ENCODE peak calls at places on chromosomes 7 and 10, in eight cellular contexts. I, F, A, K, X, B, W and N are unnamed samples. For H3K79me2 and H3K9me2, the result is how much of the 10 kb centered on the place peaks cover.

GRCh38 chr10:99532687-99533495 is at the start of gene NKX2-3:
- DNase-seq in I (no peak), F (no peak), A (peak), K (peak), X (peak), B (no peak), W (peak), N (peak)

GRCh38 chr7:20784311-20785210 is 2.1 kb downstream of the SP8 start:
- DNase-seq in I (no peak), F (no peak), A (peak), K (no peak), X (peak), B (no peak), W (peak), N (peak)

GRCh38 chr7:140653319-140654108 is 12.9 kb upstream of the DENND2A start:
- DNase-seq in I (peak), F (peak), A (peak), K (peak), X (peak), B (peak), W (peak), N (peak)

GRCh38 chr7:91836065-91836368 is 44.5 kb downstream of the MTERF1 start:
- DNase-seq in I (no peak), F (no peak), A (peak), K (no peak), X (peak), B (no peak), W (peak), N (no peak)

GRCh38 chr10:129658673-129659072 is 191.6 kb downstream of the MGMT start:
- DNase-seq in I (peak), F (no peak), A (peak), K (peak), X (peak), B (no peak), W (peak), N (no peak)

GRCh38 chr10:109726473-109726872 is 196.8 kb downstream of the XPNPEP1 start:
- DNase-seq in I (no peak), F (no peak), A (no peak), K (no peak), X (no peak), B (no peak), W (no peak), N (peak)

GRCh38 chr10:11442001-11442773 is 169.3 kb downstream of the USP6NL start:
- DNase-seq in I (no peak), F (no peak), A (no peak), K (no peak), X (no peak), B (no peak), W (no peak), N (no peak)

GRCh38 chr7:129902788-129903422 is 49.9 kb downstream of the UBE2H start:
- DNase-seq in I (no peak), F (no peak), A (no peak), K (no peak), X (no peak), B (no peak), W (peak), N (no peak)

GRCh38 chr7:64885520-64886240 is 17.4 kb upstream of the ZNF273 start:
- DNase-seq in I (no peak), F (no peak), A (no peak), K (no peak), X (no peak), B (no peak), W (no peak), N (no peak)

GRCh38 chr10:58219875-58220274 is 47.8 kb downstream of the IPMK start:
- DNase-seq in I (no peak), F (no peak), A (peak), K (no peak), X (no peak), B (no peak), W (no peak), N (no peak)

GRCh38 chr10:87092356-87092860 is 2.2 kb downstream of the GLUD1 start:
- DNase-seq in I (peak), F (no peak), A (peak), K (no peak), X (peak), B (no peak), W (peak), N (peak)

GRCh38 chr10:70540789-70541360 is 61.7 kb downstream of the PRF1 start:
- DNase-seq in I (peak), F (no peak), A (no peak), K (no peak), X (no peak), B (no peak), W (no peak), N (no peak)

GRCh38 chr10:48742891-48743845 is 58.5 kb downstream of the WDFY4 start:
- DNase-seq in I (no peak), F (no peak), A (no peak), K (no peak), X (no peak), B (no peak), W (no peak), N (no peak)

GRCh38 chr7:155306677-155307470 is 9.2 kb downstream of the INSIG1 start:
- DNase-seq in I (no peak), F (no peak), A (no peak), K (no peak), X (no peak), B (peak), W (peak), N (no peak)

GRCh38 chr10:17673517-17674051 is 29.6 kb downstream of the STAM start:
- DNase-seq in I (no peak), F (peak), A (peak), K (no peak), X (peak), B (peak), W (peak), N (peak)

GRCh38 chr7:37081436-37081835 is 357.1 kb upstream of the AOAH start:
- DNase-seq in I (no peak), F (no peak), A (no peak), K (no peak), X (no peak), B (peak), W (no peak), N (peak)

GRCh38 chr7:108071551-108071950 is 58.6 kb downstream of the LAMB4 start:
- DNase-seq in I (no peak), F (no peak), A (no peak), K (no peak), X (no peak), B (no peak), W (no peak), N (no peak)

GRCh38 chr10:22230331-22230833 is 12.6 kb upstream of the EBLN1 start:
- DNase-seq in I (peak), F (peak), A (peak), K (peak), X (peak), B (no peak), W (peak), N (peak)

GRCh38 chr10:101441539-101442455 is 87.8 kb downstream of the BTRC start:
- DNase-seq in I (peak), F (peak), A (peak), K (peak), X (peak), B (peak), W (peak), N (peak)

GRCh38 chr7:132865366-132865765 is 216.5 kb downstream of the CHCHD3 start:
- DNase-seq in I (no peak), F (no peak), A (peak), K (no peak), X (no peak), B (no peak), W (no peak), N (no peak)

GRCh38 chr7:155230169-155230593 is 67.5 kb upstream of the INSIG1 start:
- DNase-seq in I (no peak), F (peak), A (peak), K (no peak), X (peak), B (peak), W (peak), N (peak)

GRCh38 chr10:97444212-97444611 is 1.6 kb downstream of the EXOSC1 start:
- DNase-seq in I (no peak), F (no peak), A (no peak), K (peak), X (no peak), B (no peak), W (no peak), N (no peak)

GRCh38 chr10:97445357-97445721 is 467 bp downstream of the EXOSC1 start:
- DNase-seq in I (no peak), F (no peak), A (no peak), K (no peak), X (no peak), B (no peak), W (no peak), N (no peak)

GRCh38 chr10:97442277-97442676 is 3.5 kb downstream of the EXOSC1 start:
- DNase-seq in I (no peak), F (no peak), A (no peak), K (no peak), X (no peak), B (no peak), W (no peak), N (no peak)

GRCh38 chr10:97450828-97451227 is 4.9 kb downstream of the ZDHHC16 start:
- DNase-seq in I (no peak), F (no peak), A (peak), K (no peak), X (no peak), B (no peak), W (no peak), N (no peak)

GRCh38 chr10:97445722-97446639 is at the start of the genes EXOSC1 and ZDHHC16:
- DNase-seq in I (peak), F (peak), A (peak), K (peak), X (peak), B (peak), W (peak), N (peak)
- H3K79me2 ChIP-seq in I (under half), F (half or more), A (half or more), K (half or more), X (half or more), B (under half), W (half or more), N (half or more)

GRCh38 chr10:3056280-3057037 is 10.9 kb upstream of the PFKP start:
- DNase-seq in I (no peak), F (no peak), A (no peak), K (no peak), X (no peak), B (no peak), W (no peak), N (no peak)

GRCh38 chr10:3060481-3060889 is 6.9 kb upstream of the PFKP start:
- DNase-seq in I (no peak), F (no peak), A (no peak), K (no peak), X (no peak), B (no peak), W (no peak), N (no peak)

GRCh38 chr10:3054816-3055202 is 12.5 kb upstream of the PFKP start:
- DNase-seq in I (no peak), F (no peak), A (no peak), K (no peak), X (no peak), B (no peak), W (no peak), N (no peak)

GRCh38 chr10:3059974-3060373 is 7.4 kb upstream of the PFKP start:
- DNase-seq in I (no peak), F (no peak), A (no peak), K (no peak), X (no peak), B (no peak), W (no peak), N (no peak)

GRCh38 chr10:3057946-3058345 is 9.4 kb upstream of the PFKP start:
- DNase-seq in I (no peak), F (no peak), A (no peak), K (no peak), X (no peak), B (no peak), W (no peak), N (no peak)
- H3K9me2 ChIP-seq in I (under half), F (under half), A (under half), K (under half), X (under half), B (under half), W (under half), N (under half)

GRCh38 chr7:66221442-66221841 is 16.3 kb downstream of the TPST1 start:
- DNase-seq in I (no peak), F (no peak), A (peak), K (no peak), X (no peak), B (no peak), W (no peak), N (no peak)

GRCh38 chr7:66224171-66224773 is 19.1 kb downstream of the TPST1 start:
- DNase-seq in I (no peak), F (no peak), A (no peak), K (peak), X (no peak), B (no peak), W (no peak), N (no peak)

GRCh38 chr7:66216687-66217086 is 11.6 kb downstream of the TPST1 start:
- DNase-seq in I (no peak), F (no peak), A (no peak), K (no peak), X (no peak), B (no peak), W (no peak), N (no peak)

GRCh38 chr7:66219805-66220204 is 14.7 kb downstream of the TPST1 start:
- DNase-seq in I (no peak), F (no peak), A (no peak), K (no peak), X (no peak), B (no peak), W (no peak), N (no peak)
- H3K79me2 ChIP-seq in I (under half), F (under half), A (half or more), K (under half), X (half or more), B (under half), W (under half), N (half or more)

DNA sequence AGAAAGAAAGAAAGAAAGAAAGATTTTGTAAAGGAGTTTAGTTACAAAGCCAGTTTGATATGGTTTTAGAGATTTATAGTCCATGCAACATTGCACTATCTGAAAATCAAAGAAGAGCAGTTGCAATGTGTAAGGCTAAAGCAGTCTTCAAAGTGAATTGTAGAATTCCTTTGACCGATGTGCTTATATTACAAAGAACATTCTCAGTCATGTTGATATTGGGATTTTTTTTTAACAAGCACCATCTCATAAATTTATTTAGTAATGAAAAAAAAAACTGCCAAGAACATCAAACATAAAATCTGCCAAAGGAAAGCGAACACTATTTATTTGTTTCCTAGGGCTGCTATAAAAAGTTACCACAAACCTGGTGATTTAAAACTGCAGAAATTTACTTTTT is 133.3 kb downstream of the DGKB start:
- DNase-seq in I (no peak), F (no peak), A (no peak), K (no peak), X (no peak), B (no peak), W (peak), N (no peak)
- H3K9me2 ChIP-seq in I (under half), F (under half), A (under half), K (under half), X (under half), B (under half), W (under half), N (under half)

GRCh38 chr7:73519867-73520672 is 2.0 kb downstream of the BAZ1B start:
- DNase-seq in I (peak), F (no peak), A (peak), K (peak), X (no peak), B (no peak), W (no peak), N (no peak)
- H3K79me2 ChIP-seq in I (half or more), F (half or more), A (half or more), K (half or more), X (half or more), B (half or more), W (half or more), N (half or more)

GRCh38 chr10:121194696-121195523 is 343.7 kb downstream of the WDR11 start:
- DNase-seq in I (no peak), F (no peak), A (no peak), K (no peak), X (no peak), B (no peak), W (no peak), N (no peak)
- H3K9me2 ChIP-seq in I (under half), F (under half), A (under half), K (under half), X (under half), B (under half), W (under half), N (under half)

GRCh38 chr10:90884414-90884813 is 12.6 kb downstream of the RPP30 start:
- DNase-seq in I (no peak), F (no peak), A (peak), K (no peak), X (no peak), B (no peak), W (peak), N (no peak)
- H3K79me2 ChIP-seq in I (under half), F (under half), A (under half), K (under half), X (under half), B (under half), W (under half), N (under half)

GRCh38 chr7:116864084-116864483 is 1.7 kb downstream of the CAPZA2 start:
- DNase-seq in I (no peak), F (no peak), A (peak), K (no peak), X (no peak), B (no peak), W (no peak), N (no peak)

GRCh38 chr7:116862234-116863167 is at the start of gene CAPZA2:
- DNase-seq in I (peak), F (peak), A (peak), K (peak), X (peak), B (peak), W (peak), N (peak)

GRCh38 chr7:116861717-116862116 is 670 bp upstream of the CAPZA2 start:
- DNase-seq in I (no peak), F (no peak), A (no peak), K (no peak), X (no peak), B (no peak), W (no peak), N (no peak)

GRCh38 chr7:116859323-116859722 is 3.1 kb upstream of the CAPZA2 start:
- DNase-seq in I (no peak), F (no peak), A (peak), K (no peak), X (no peak), B (no peak), W (peak), N (no peak)

DNA sequence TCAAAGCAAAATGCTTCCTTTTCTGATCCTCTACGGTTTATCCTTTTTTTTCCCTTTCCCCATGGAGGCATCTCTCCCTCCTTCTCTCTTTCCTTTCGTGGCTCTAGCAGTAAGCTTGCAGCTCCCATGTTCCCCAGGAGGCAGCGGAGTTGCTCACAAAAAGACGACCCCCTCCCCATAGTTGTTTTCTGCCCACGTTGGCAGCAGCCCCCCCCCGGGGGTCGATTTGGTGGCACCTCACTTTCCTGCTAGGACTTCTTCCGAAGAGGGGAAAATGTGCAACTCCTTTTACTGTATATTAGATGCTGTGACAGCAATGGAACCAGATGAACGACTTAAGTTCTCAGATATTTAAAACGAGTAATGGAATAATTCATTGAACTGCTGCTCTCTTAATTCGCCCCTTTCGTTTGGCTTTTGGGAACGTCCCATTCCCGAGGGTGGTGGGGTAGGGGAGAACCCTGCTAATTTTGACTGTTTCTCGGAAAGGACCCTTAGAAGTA is 832 bp downstream of the CAPZA2 start:
- DNase-seq in I (peak), F (no peak), A (no peak), K (peak), X (peak), B (peak), W (peak), N (peak)
- H3K9me2 ChIP-seq in I (under half), F (under half), A (under half), K (under half), X (under half), B (under half), W (under half), N (under half)